ENCODE peak calls at places on chromosomes 6 and 20, in nine cellular contexts. One of them, this sample, is unnamed.

GRCh38 chr20:32566379-32567374 is 18.5 kb downstream of the NOL4L start:
- DNase-seq in Daoy: no peak
- DNase-seq in lower leg skin: no peak
- DNase-seq in anterior cingulate cortex: no peak
- DNase-seq in omental fat pad: no peak
- DNase-seq in body of pancreas: no peak
- DNase-seq in KBM-7: no peak
- DNase-seq in germinal center: no peak
- DNase-seq in SW480: no peak
- DNase-seq in this sample: no peak

GRCh38 chr20:45969712-45970634 is 2.0 kb downstream of the ZNF335 start:
- DNase-seq in lower leg skin: no peak
- DNase-seq in omental fat pad: peak
- DNase-seq in KBM-7: peak
- DNase-seq in Daoy: peak
- DNase-seq in SW480: peak
- DNase-seq in germinal center: peak
- DNase-seq in body of pancreas: peak
- DNase-seq in anterior cingulate cortex: no peak
- DNase-seq in this sample: peak

GRCh38 chr6:109690373-109690739 is 646 bp downstream of the AK9 start:
- DNase-seq in lower leg skin: no peak
- DNase-seq in body of pancreas: peak
- DNase-seq in SW480: peak
- DNase-seq in omental fat pad: no peak
- DNase-seq in anterior cingulate cortex: peak
- DNase-seq in Daoy: peak
- DNase-seq in KBM-7: peak
- DNase-seq in germinal center: peak
- DNase-seq in this sample: no peak

GRCh38 chr6:18412073-18412472 is 24.9 kb downstream of the RNF144B start:
- DNase-seq in Daoy: no peak
- DNase-seq in body of pancreas: no peak
- DNase-seq in KBM-7: peak
- DNase-seq in germinal center: peak
- DNase-seq in SW480: no peak
- DNase-seq in lower leg skin: no peak
- DNase-seq in anterior cingulate cortex: no peak
- DNase-seq in omental fat pad: no peak
- DNase-seq in this sample: no peak

GRCh38 chr20:13800728-13801134 is 15.9 kb downstream of the NDUFAF5 start:
- DNase-seq in SW480: peak
- DNase-seq in lower leg skin: peak
- DNase-seq in germinal center: no peak
- DNase-seq in anterior cingulate cortex: peak
- DNase-seq in KBM-7: peak
- DNase-seq in Daoy: peak
- DNase-seq in omental fat pad: no peak
- DNase-seq in body of pancreas: peak
- DNase-seq in this sample: peak

GRCh38 chr20:22805219-22805618 is 220.8 kb upstream of the FOXA2 start:
- DNase-seq in body of pancreas: no peak
- DNase-seq in lower leg skin: no peak
- DNase-seq in SW480: peak
- DNase-seq in KBM-7: no peak
- DNase-seq in omental fat pad: no peak
- DNase-seq in Daoy: peak
- DNase-seq in germinal center: no peak
- DNase-seq in anterior cingulate cortex: no peak
- DNase-seq in this sample: no peak

GRCh38 chr6:157121897-157122296 is 201.4 kb downstream of the TMEM242 start:
- DNase-seq in body of pancreas: no peak
- DNase-seq in lower leg skin: no peak
- DNase-seq in omental fat pad: no peak
- DNase-seq in anterior cingulate cortex: no peak
- DNase-seq in Daoy: no peak
- DNase-seq in KBM-7: no peak
- DNase-seq in germinal center: no peak
- DNase-seq in SW480: no peak
- DNase-seq in this sample: no peak

GRCh38 chr6:28000351-28001045 is 43.5 kb downstream of the OR2B6 start:
- DNase-seq in KBM-7: no peak
- DNase-seq in body of pancreas: no peak
- DNase-seq in Daoy: no peak
- DNase-seq in anterior cingulate cortex: no peak
- DNase-seq in SW480: no peak
- DNase-seq in lower leg skin: no peak
- DNase-seq in germinal center: no peak
- DNase-seq in omental fat pad: no peak
- DNase-seq in this sample: no peak

GRCh38 chr20:41174782-41175181 is 37.4 kb downstream of the PLCG1 start:
- DNase-seq in body of pancreas: no peak
- DNase-seq in Daoy: no peak
- DNase-seq in anterior cingulate cortex: no peak
- DNase-seq in KBM-7: no peak
- DNase-seq in germinal center: no peak
- DNase-seq in lower leg skin: peak
- DNase-seq in SW480: no peak
- DNase-seq in omental fat pad: no peak
- DNase-seq in this sample: no peak

GRCh38 chr6:169961772-169962561 is 210.5 kb downstream of the ERMARD start:
- DNase-seq in anterior cingulate cortex: no peak
- DNase-seq in lower leg skin: no peak
- DNase-seq in Daoy: peak
- DNase-seq in omental fat pad: no peak
- DNase-seq in body of pancreas: peak
- DNase-seq in SW480: no peak
- DNase-seq in germinal center: peak
- DNase-seq in KBM-7: no peak
- DNase-seq in this sample: peak

GRCh38 chr20:62233684-62234083 is 4.6 kb upstream of the OSBPL2 start:
- DNase-seq in lower leg skin: no peak
- DNase-seq in KBM-7: peak
- DNase-seq in SW480: no peak
- DNase-seq in germinal center: no peak
- DNase-seq in anterior cingulate cortex: no peak
- DNase-seq in Daoy: no peak
- DNase-seq in omental fat pad: no peak
- DNase-seq in body of pancreas: no peak
- DNase-seq in this sample: no peak